ENCODE peak calls at places on chromosomes 12 and 14, in eight cellular contexts. T is adipocyte, I is ascending aorta, G is PC-3, Y is GM12865, N is NB4, H is osteoblast, K is tibial nerve. O is an unnamed sample.

GRCh38 chr14:50619569-50620141 is 48.5 kb downstream of the SAV1 start:
- DNase-seq in Y (peak), I (no peak), T (peak), N (peak), K (no peak), H (no peak), G (peak), O (no peak)

GRCh38 chr12:113149361-113150150 is at the start of gene CFAP73:
- DNase-seq in N (peak), T (peak), H (peak), K (no peak), Y (no peak), I (no peak), G (peak), O (peak)

GRCh38 chr14:100096656-100097055 is 31.4 kb downstream of the EVL start:
- DNase-seq in T (peak), K (no peak), H (no peak), N (no peak), Y (no peak), G (peak), I (no peak), O (no peak)

GRCh38 chr12:98401427-98401826 is 114.0 kb upstream of the TMPO start:
- DNase-seq in G (no peak), I (no peak), N (peak), K (no peak), Y (peak), T (no peak), H (no peak), O (no peak)

GRCh38 chr14:68687746-68688145 is 105.1 kb downstream of the ZFP36L1 start:
- DNase-seq in T (peak), G (peak), H (peak), K (no peak), N (no peak), I (no peak), Y (no peak), O (no peak)

GRCh38 chr14:76023757-76024156 is 38.2 kb downstream of the IFT43 start:
- DNase-seq in H (no peak), G (no peak), T (no peak), Y (peak), N (no peak), I (no peak), K (no peak), O (no peak)

GRCh38 chr14:32559595-32559994 is 230.5 kb downstream of the AKAP6 start:
- DNase-seq in G (no peak), I (no peak), T (peak), K (no peak), H (no peak), N (no peak), Y (no peak), O (peak)

GRCh38 chr12:58081488-58081887 is 140.1 kb downstream of the ATP23 start:
- DNase-seq in G (peak), Y (no peak), H (no peak), T (no peak), I (no peak), K (no peak), N (no peak), O (no peak)

GRCh38 chr12:15163001-15163400 is 58.2 kb downstream of the RERG start:
- DNase-seq in N (no peak), T (no peak), K (no peak), H (no peak), I (no peak), G (no peak), Y (no peak), O (no peak)

GRCh38 chr14:61547186-61548121 is 147.9 kb upstream of the HIF1A start:
- DNase-seq in G (peak), K (no peak), H (peak), Y (no peak), I (no peak), T (peak), N (no peak), O (no peak)

GRCh38 chr14:64879635-64880381 is at the start of gene SPTB:
- DNase-seq in Y (peak), T (peak), K (no peak), N (peak), G (peak), H (peak), I (no peak), O (peak)
- H3K4me3 ChIP-seq in Y (peak), T (peak), K (peak), N (peak), G (peak), H (peak), I (peak), O (peak)

DNA sequence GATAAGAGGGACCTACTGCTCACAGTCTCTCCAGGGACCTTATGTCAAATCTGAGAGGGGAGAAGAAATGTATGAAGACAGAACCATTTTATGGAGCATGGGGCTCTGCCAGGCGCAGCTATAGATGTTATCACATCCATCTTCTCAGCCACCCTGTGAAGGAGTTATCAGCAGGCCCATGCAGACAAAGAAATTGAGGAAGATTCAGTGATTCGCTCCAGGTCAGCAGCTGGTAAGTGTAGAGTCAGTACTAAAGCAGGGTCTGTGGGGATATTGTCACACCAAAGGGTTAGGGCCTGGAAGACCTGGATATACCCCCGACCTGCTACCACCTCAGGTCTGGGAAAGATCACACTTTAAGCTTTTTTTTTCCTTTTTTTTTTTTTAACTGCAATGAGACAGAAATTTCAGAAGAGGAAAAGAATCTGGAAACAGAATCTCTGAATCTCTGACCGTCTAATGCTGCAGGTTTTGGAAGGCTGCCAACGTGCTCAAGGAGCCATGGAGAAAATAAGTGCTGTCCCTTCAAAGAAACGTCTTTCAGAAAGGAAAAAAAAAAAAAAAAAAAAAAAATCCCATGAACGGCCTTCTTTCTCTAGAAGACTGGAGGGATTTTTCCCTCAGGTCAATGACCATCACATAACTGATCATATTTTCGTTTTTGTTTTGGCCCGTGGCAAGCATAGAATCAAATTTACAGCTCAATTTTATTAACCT is 73.3 kb upstream of the PLEKHG7 start:
- DNase-seq in N (no peak), T (peak), K (peak), G (no peak), H (no peak), I (no peak), Y (no peak), O (no peak)
- H3K4me3 ChIP-seq in N (no peak), T (no peak), K (no peak), G (no peak), H (no peak), I (no peak), Y (no peak), O (no peak)

DNA sequence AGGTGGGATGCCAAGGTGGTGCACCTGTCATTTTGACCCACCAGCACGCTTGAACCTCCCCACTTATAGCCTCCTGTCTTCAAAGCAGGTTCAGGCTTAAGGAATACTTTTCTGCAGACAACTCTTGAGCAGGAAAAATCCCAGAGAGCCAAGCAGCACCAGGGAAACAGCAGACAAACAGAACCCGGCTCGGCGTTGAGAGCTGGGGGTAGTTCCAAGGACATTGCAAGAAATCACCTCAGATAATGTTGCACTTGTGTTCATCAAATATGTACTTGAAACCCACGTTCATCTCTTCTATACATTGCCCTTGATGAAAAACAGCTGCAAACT is 203.6 kb downstream of the PPM1H start:
- DNase-seq in N (no peak), K (no peak), H (no peak), T (peak), I (no peak), Y (no peak), G (no peak), O (no peak)
- H3K4me3 ChIP-seq in N (no peak), K (no peak), H (peak), T (peak), I (peak), Y (no peak), G (no peak), O (no peak)

GRCh38 chr12:117968826-117969659 is at the start of gene KSR2:
- DNase-seq in T (peak), N (peak), Y (peak), H (peak), G (peak), K (no peak), I (no peak), O (peak)
- H3K4me3 ChIP-seq in T (peak), N (no peak), Y (peak), H (peak), G (peak), K (peak), I (peak), O (peak)

DNA sequence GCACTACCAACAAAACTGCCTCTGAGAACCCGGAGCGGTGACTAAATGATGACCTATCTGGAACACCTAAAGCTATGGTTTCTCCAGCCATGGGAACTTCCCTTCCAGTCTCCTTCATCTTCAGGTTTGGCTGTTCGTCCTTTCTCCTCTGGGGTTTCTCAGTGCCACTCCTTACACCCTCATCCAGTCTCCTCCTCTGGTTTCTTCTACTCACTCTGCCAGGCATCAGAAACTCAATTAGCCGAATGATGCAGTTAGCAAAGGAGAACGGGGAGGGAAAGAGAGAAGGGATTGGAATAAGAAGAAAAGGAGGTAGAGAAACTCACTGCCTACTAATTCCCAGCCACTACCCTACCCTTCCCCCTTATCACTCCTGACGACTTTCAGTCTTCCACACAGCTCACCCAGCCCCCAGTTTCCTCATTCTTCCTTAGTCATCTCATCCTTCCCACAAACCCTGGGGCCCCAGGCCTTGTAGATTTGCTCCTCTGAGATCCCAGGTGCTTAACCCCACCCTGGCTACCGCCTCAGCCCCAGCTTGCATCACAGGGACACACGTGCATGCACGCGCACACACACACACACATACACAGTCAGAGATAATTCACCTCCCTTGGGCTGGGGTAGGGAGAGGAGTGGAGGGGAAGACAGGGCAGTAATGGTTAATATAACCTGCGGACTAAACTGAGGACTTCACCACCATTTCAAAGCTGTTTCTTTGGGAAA is 13.0 kb downstream of the FGD6 start:
- DNase-seq in I (peak), H (peak), N (peak), K (no peak), Y (peak), G (peak), T (peak), O (no peak)
- H3K4me3 ChIP-seq in I (no peak), H (peak), N (no peak), K (no peak), Y (peak), G (peak), T (peak), O (no peak)

DNA sequence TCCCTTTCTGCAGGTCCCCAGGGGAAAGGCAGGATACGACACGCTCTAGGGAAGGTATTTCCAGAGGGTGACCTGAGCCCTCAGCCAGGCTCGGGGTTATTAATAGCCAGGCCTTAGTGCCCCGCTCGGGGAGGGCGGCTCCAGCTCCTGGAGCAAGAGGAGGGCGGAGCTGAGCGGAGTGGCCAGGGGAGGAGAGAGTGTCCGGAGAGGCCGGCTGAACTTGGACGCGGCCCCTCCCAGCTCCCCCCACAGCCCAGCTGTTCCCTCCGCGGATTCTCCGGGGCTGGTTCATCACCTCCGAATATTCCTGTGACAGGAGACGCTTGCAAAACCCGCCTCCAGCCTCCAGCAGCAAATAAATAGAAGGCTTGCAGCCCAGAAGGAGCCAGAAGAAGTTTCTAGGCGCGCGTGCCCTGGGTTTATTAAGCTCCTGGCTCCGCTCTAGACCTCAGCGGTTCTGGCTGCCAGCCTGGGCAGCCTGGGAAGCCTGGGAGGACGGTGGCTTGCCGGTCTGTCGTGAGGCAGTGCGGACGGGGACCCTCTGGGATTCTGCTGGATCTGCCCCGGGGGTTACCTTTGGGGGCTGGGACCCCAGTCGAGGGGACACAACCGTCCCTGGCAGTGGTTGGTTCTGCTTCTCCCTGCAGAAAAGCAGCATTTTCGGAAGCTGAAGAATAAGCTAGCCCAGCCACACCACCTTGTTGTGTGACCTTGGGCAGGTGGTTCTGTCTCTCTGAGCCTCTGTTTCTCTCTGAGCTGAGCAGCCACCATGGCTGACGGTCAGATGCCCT is at the start of gene HSPB8:
- DNase-seq in K (peak), N (no peak), H (peak), I (peak), Y (no peak), G (peak), T (peak), O (peak)
- H3K4me3 ChIP-seq in K (peak), N (no peak), H (peak), I (peak), Y (no peak), G (peak), T (peak), O (no peak)